ENCODE peak calls at places on chromosomes 3 and 15, in four cellular contexts. I is H1, K is endothelial cell, O is mammary epithelial cell. P is an unnamed sample.

GRCh38 chr3:36894924-36895323 is 49.9 kb downstream of the TRANK1 start:
- DNase-seq in I (no peak), K (no peak), O (no peak), P (no peak)

GRCh38 chr3:72738752-72739520 is 109.3 kb downstream of the SHQ1 start:
- DNase-seq in I (no peak), K (peak), O (no peak), P (peak)

GRCh38 chr3:123779646-123780231 is 104.4 kb downstream of the MYLK start:
- DNase-seq in I (no peak), K (no peak), O (no peak), P (no peak)

GRCh38 chr15:101264911-101265641 is 12.2 kb downstream of the SELENOS start:
- DNase-seq in I (no peak), K (no peak), O (no peak), P (no peak)

GRCh38 chr15:48579945-48580671 is 65.4 kb downstream of the FBN1 start:
- DNase-seq in I (no peak), K (no peak), O (no peak), P (no peak)

GRCh38 chr3:112092439-112093179 is 6.4 kb downstream of the C3orf52 start:
- DNase-seq in I (no peak), K (no peak), O (no peak), P (no peak)

GRCh38 chr15:88331291-88331690 is 74.8 kb upstream of the NTRK3 start:
- DNase-seq in I (peak), K (peak), O (peak), P (peak)

GRCh38 chr15:96225642-96226259 is 104.7 kb upstream of the NR2F2 start:
- DNase-seq in I (no peak), K (no peak), O (peak), P (no peak)

GRCh38 chr15:53746101-53746500 is 13.4 kb downstream of the WDR72 start:
- DNase-seq in I (no peak), K (no peak), O (peak), P (no peak)

GRCh38 chr3:13584427-13584891 is 35.5 kb downstream of the FBLN2 start:
- DNase-seq in I (no peak), K (no peak), O (no peak), P (no peak)
- TF ChIP-seq CTCF in I (no peak), K (no peak), O (no peak), P (no peak)

DNA sequence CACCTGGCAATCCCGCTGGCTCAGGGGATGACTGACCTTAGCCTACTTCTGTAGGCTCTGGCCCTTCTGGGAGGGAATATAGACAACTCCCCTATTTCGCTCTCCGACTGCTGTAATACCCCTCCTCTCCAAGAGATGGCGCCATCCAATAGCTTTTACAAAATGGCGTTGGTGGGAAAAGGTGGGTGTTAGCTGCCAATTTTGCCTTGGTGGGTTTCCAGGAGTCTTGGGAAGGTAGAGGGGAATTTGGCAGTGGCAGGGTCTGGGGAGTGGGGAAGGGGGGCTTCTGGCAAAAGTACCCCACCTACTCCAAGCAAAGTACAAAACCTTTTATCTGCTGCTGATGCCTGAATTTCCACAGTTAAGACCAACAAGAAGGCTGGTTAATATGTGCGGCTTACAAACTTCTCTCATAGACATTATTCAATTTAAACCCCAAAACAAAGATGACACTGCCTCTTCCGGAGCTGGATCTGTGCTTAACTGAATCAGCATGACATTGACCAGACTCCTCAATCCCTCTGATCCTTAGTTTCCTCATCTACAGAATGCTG is 62.1 kb downstream of the RASGRF1 start:
- DNase-seq in I (peak), K (peak), O (peak), P (no peak)
- TF ChIP-seq CTCF in I (peak), K (peak), O (peak), P (peak)

GRCh38 chr3:54999159-54999558 is 71.3 kb upstream of the LRTM1 start:
- DNase-seq in I (peak), K (peak), O (peak), P (no peak)
- TF ChIP-seq CTCF in I (no peak), K (peak), O (peak), P (no peak)

GRCh38 chr3:85342915-85343314 is 384.1 kb downstream of the CADM2 start:
- DNase-seq in I (no peak), K (peak), O (no peak), P (no peak)
- TF ChIP-seq CTCF in I (peak), K (no peak), O (peak), P (peak)

DNA sequence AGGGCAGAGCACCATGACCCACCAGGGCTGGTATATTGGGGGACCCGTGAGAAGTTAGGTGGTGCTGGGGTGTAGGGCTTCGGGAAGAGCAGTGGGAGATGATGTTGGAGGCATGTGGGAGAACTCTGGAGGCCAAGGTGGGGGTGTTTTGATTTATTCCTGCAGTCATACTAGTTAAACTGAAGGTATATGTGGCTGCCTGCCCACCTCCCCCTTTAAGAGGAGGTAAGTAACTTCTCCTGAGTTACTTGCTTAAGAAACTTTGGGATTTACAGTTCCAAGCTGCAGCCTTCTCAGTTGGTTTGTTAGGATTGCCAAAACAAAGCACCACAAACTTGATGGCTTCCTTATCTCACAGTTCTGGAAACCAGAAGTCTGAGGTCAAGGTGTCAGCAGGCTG is 73.1 kb upstream of the AGBL1 start:
- DNase-seq in I (no peak), K (no peak), O (no peak), P (no peak)
- TF ChIP-seq CTCF in I (no peak), K (no peak), O (no peak), P (no peak)

GRCh38 chr15:73568881-73569280 is 64.3 kb downstream of the NPTN start:
- DNase-seq in I (no peak), K (no peak), O (no peak), P (no peak)

GRCh38 chr15:73567022-73567421 is 66.2 kb downstream of the NPTN start:
- DNase-seq in I (no peak), K (no peak), O (no peak), P (no peak)

GRCh38 chr15:73560501-73561117 is 72.6 kb downstream of the NPTN start:
- DNase-seq in I (no peak), K (no peak), O (peak), P (no peak)

GRCh38 chr15:73558529-73558928 is 74.7 kb downstream of the NPTN start:
- DNase-seq in I (no peak), K (no peak), O (no peak), P (no peak)

DNA sequence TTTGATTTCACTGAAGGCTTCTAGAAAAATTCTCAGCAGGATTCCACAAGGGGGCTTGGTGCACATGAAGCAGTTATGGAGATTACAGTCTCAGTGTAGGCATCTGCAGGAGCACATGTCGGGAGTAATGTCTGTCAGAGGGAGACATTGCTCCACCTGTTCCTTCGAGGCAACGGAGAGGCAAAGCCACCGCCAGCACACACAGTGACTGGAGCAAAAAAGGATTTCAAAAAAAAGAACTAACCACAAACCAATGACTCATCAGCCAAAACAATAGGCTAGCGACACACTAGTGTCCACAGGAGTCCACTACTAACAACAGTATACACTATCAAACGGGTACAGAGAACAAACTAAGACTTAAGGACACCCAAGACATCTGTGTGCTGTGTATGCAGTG is 68.9 kb downstream of the NPTN start:
- DNase-seq in I (no peak), K (no peak), O (peak), P (no peak)
- TF ChIP-seq CTCF in I (no peak), K (no peak), O (no peak), P (no peak)

GRCh38 chr3:150371741-150372254 is 36.3 kb upstream of the TSC22D2 start:
- DNase-seq in I (no peak), K (no peak), O (peak), P (no peak)

GRCh38 chr3:150367771-150368170 is 40.3 kb upstream of the TSC22D2 start:
- DNase-seq in I (no peak), K (no peak), O (no peak), P (no peak)

GRCh38 chr3:150372320-150373118 is 35.6 kb upstream of the TSC22D2 start:
- DNase-seq in I (no peak), K (no peak), O (no peak), P (no peak)

GRCh38 chr3:150370982-150371381 is 37.1 kb upstream of the TSC22D2 start:
- DNase-seq in I (no peak), K (no peak), O (no peak), P (no peak)

DNA sequence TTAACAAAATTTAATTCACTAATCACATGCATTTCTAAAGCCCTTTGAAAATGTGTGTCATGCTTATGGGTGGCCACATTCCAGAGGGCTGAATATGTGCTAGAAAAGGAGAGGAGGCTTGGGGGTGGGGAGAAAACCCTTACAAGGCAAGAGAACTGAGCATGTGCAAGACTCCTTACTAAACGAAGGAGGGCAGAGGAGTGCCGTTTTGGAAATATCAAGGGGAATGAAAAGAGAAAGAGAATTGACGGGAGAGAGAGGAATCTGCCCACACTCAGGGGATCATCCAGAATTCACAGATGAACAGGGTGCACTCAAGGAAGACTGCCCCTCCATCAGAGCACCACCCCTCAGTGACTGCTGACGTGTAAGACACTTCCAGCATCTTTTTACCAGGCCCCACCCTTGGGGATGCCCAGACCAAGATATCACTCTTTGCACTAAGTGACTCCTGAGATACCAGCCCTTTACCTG is 37.9 kb upstream of the TSC22D2 start:
- DNase-seq in I (peak), K (no peak), O (peak), P (no peak)
- TF ChIP-seq CTCF in I (no peak), K (no peak), O (peak), P (no peak)